ENCODE peak calls at places on chromosome 22, in ten cellular contexts. One of them, this sample, is unnamed.
A peak's percentile ranks its signal among the peaks of the same experiment; 100 is the strongest.

GRCh38 chr22:23542933-23543332 is 37.2 kb downstream of the IGLL1 start:
- DNase-seq in IMR-90: peak; percentile 49
- DNase-seq in endothelial cell of umbilical vein: peak; percentile 64
- DNase-seq in Peyer's patch: no peak
- DNase-seq in A549: no peak
- DNase-seq in spleen: no peak
- DNase-seq in breast epithelium: no peak
- DNase-seq in heart left ventricle: no peak
- DNase-seq in prostate gland: no peak
- DNase-seq in tibial nerve: no peak
- DNase-seq in this sample: no peak

GRCh38 chr22:33227791-33228190 is 169.6 kb upstream of the SYN3 start:
- DNase-seq in tibial nerve: no peak
- DNase-seq in spleen: no peak
- DNase-seq in heart left ventricle: no peak
- DNase-seq in endothelial cell of umbilical vein: no peak
- DNase-seq in A549: no peak
- DNase-seq in IMR-90: no peak
- DNase-seq in Peyer's patch: no peak
- DNase-seq in breast epithelium: no peak
- DNase-seq in prostate gland: no peak
- DNase-seq in this sample: no peak

GRCh38 chr22:25494774-25495173 is 69.7 kb upstream of the GRK3 start:
- DNase-seq in IMR-90: no peak
- DNase-seq in heart left ventricle: no peak
- DNase-seq in endothelial cell of umbilical vein: no peak
- DNase-seq in Peyer's patch: no peak
- DNase-seq in spleen: no peak
- DNase-seq in A549: no peak
- DNase-seq in prostate gland: no peak
- DNase-seq in breast epithelium: no peak
- DNase-seq in tibial nerve: no peak
- DNase-seq in this sample: peak; percentile 30

GRCh38 chr22:20988573-20989322 is 6.7 kb downstream of the LZTR1 start:
- DNase-seq in spleen: no peak
- DNase-seq in prostate gland: no peak
- DNase-seq in heart left ventricle: no peak
- DNase-seq in A549: no peak
- DNase-seq in endothelial cell of umbilical vein: no peak
- DNase-seq in breast epithelium: no peak
- DNase-seq in IMR-90: no peak
- DNase-seq in tibial nerve: no peak
- DNase-seq in Peyer's patch: no peak
- DNase-seq in this sample: no peak

GRCh38 chr22:27435839-27436581 is 365.5 kb downstream of the MN1 start:
- DNase-seq in IMR-90: peak; percentile 65
- DNase-seq in Peyer's patch: no peak
- DNase-seq in tibial nerve: no peak
- DNase-seq in prostate gland: no peak
- DNase-seq in endothelial cell of umbilical vein: peak; percentile 41
- DNase-seq in spleen: no peak
- DNase-seq in A549: no peak
- DNase-seq in heart left ventricle: peak; percentile 85
- DNase-seq in breast epithelium: no peak
- DNase-seq in this sample: no peak

GRCh38 chr22:35352214-35353111 is 28.4 kb upstream of the HMOX1 start:
- DNase-seq in A549: peak; percentile 30
- DNase-seq in spleen: peak; percentile 94
- DNase-seq in breast epithelium: no peak
- DNase-seq in heart left ventricle: peak; percentile 86
- DNase-seq in prostate gland: no peak
- DNase-seq in endothelial cell of umbilical vein: peak; percentile 46
- DNase-seq in Peyer's patch: no peak
- DNase-seq in tibial nerve: peak; percentile 54
- DNase-seq in IMR-90: no peak
- DNase-seq in this sample: no peak

GRCh38 chr22:42343551-42344081 is 73.2 kb upstream of the TCF20 start:
- DNase-seq in spleen: no peak
- DNase-seq in tibial nerve: no peak
- DNase-seq in prostate gland: no peak
- DNase-seq in breast epithelium: no peak
- DNase-seq in IMR-90: no peak
- DNase-seq in A549: no peak
- DNase-seq in heart left ventricle: no peak
- DNase-seq in endothelial cell of umbilical vein: no peak
- DNase-seq in Peyer's patch: no peak
- DNase-seq in this sample: peak; percentile 53

GRCh38 chr22:36386900-36387663 is 685 bp downstream of the MYH9 start:
- DNase-seq in tibial nerve: no peak
- DNase-seq in Peyer's patch: peak; percentile 92
- DNase-seq in breast epithelium: no peak
- DNase-seq in prostate gland: peak; percentile 44
- DNase-seq in heart left ventricle: peak; percentile 80
- DNase-seq in A549: no peak
- DNase-seq in spleen: peak; percentile 98
- DNase-seq in IMR-90: no peak
- DNase-seq in endothelial cell of umbilical vein: peak; percentile 30
- DNase-seq in this sample: no peak

GRCh38 chr22:49867303-49868250 is 13.9 kb downstream of the ZBED4 start:
- DNase-seq in tibial nerve: no peak
- DNase-seq in breast epithelium: no peak
- DNase-seq in heart left ventricle: no peak
- DNase-seq in endothelial cell of umbilical vein: no peak
- DNase-seq in A549: no peak
- DNase-seq in spleen: peak; percentile 40
- DNase-seq in prostate gland: no peak
- DNase-seq in IMR-90: no peak
- DNase-seq in Peyer's patch: no peak
- DNase-seq in this sample: no peak

GRCh38 chr22:27456696-27457503 is 344.7 kb downstream of the MN1 start:
- DNase-seq in spleen: no peak
- DNase-seq in Peyer's patch: no peak
- DNase-seq in A549: peak; percentile 44
- DNase-seq in endothelial cell of umbilical vein: peak; percentile 29
- DNase-seq in tibial nerve: no peak
- DNase-seq in prostate gland: no peak
- DNase-seq in heart left ventricle: no peak
- DNase-seq in breast epithelium: no peak
- DNase-seq in IMR-90: peak; percentile 93
- DNase-seq in this sample: no peak

GRCh38 chr22:43891360-43892182 is at the start of gene PNPLA5:
- DNase-seq in heart left ventricle: no peak
- DNase-seq in Peyer's patch: no peak
- DNase-seq in endothelial cell of umbilical vein: no peak
- DNase-seq in breast epithelium: no peak
- DNase-seq in prostate gland: no peak
- DNase-seq in IMR-90: peak; percentile 38
- DNase-seq in A549: no peak
- DNase-seq in spleen: peak; percentile 68
- DNase-seq in tibial nerve: no peak
- DNase-seq in this sample: no peak

GRCh38 chr22:17845790-17846189 is 71.5 kb upstream of the BID start:
- DNase-seq in spleen: no peak
- DNase-seq in IMR-90: no peak
- DNase-seq in endothelial cell of umbilical vein: no peak
- DNase-seq in breast epithelium: no peak
- DNase-seq in prostate gland: no peak
- DNase-seq in tibial nerve: no peak
- DNase-seq in A549: no peak
- DNase-seq in Peyer's patch: no peak
- DNase-seq in heart left ventricle: no peak
- DNase-seq in this sample: no peak

GRCh38 chr22:17258015-17258827 is 39.0 kb upstream of the ADA2 start:
- DNase-seq in spleen: peak; percentile 83
- DNase-seq in tibial nerve: no peak
- DNase-seq in Peyer's patch: peak; percentile 74
- DNase-seq in prostate gland: peak; percentile 74
- DNase-seq in breast epithelium: peak; percentile 49
- DNase-seq in IMR-90: no peak
- DNase-seq in endothelial cell of umbilical vein: no peak
- DNase-seq in A549: no peak
- DNase-seq in heart left ventricle: peak; percentile 44
- DNase-seq in this sample: peak; percentile 67

GRCh38 chr22:46723882-46724281 is 14.2 kb downstream of the CERK start:
- DNase-seq in spleen: no peak
- DNase-seq in Peyer's patch: no peak
- DNase-seq in A549: no peak
- DNase-seq in endothelial cell of umbilical vein: no peak
- DNase-seq in breast epithelium: no peak
- DNase-seq in IMR-90: no peak
- DNase-seq in tibial nerve: no peak
- DNase-seq in heart left ventricle: no peak
- DNase-seq in prostate gland: no peak
- DNase-seq in this sample: no peak

GRCh38 chr22:45552580-45553332 is 50.1 kb downstream of the FBLN1 start:
- DNase-seq in A549: no peak
- DNase-seq in spleen: no peak
- DNase-seq in Peyer's patch: peak; percentile 53
- DNase-seq in IMR-90: peak; percentile 96
- DNase-seq in breast epithelium: peak; percentile 59
- DNase-seq in heart left ventricle: peak; percentile 88
- DNase-seq in tibial nerve: peak; percentile 54
- DNase-seq in prostate gland: no peak
- DNase-seq in endothelial cell of umbilical vein: no peak
- DNase-seq in this sample: no peak

GRCh38 chr22:46233231-46233630 is 16.9 kb downstream of the CDPF1 start:
- DNase-seq in Peyer's patch: no peak
- DNase-seq in spleen: peak; percentile 76
- DNase-seq in breast epithelium: no peak
- DNase-seq in tibial nerve: peak; percentile 17
- DNase-seq in endothelial cell of umbilical vein: peak; percentile 21
- DNase-seq in heart left ventricle: peak; percentile 84
- DNase-seq in A549: no peak
- DNase-seq in IMR-90: peak; percentile 29
- DNase-seq in prostate gland: no peak
- DNase-seq in this sample: no peak

GRCh38 chr22:48702573-48703264 is 1125.0 kb downstream of the BRD1 start:
- DNase-seq in heart left ventricle: no peak
- DNase-seq in tibial nerve: peak; percentile 34
- DNase-seq in spleen: peak; percentile 67
- DNase-seq in Peyer's patch: no peak
- DNase-seq in endothelial cell of umbilical vein: no peak
- DNase-seq in breast epithelium: peak; percentile 87
- DNase-seq in A549: no peak
- DNase-seq in prostate gland: no peak
- DNase-seq in IMR-90: no peak
- DNase-seq in this sample: no peak
- TF ChIP-seq POLR2A in heart left ventricle: no peak
- TF ChIP-seq POLR2A in tibial nerve: no peak
- TF ChIP-seq POLR2A in spleen: no peak
- TF ChIP-seq POLR2A in Peyer's patch: no peak
- TF ChIP-seq POLR2A in endothelial cell of umbilical vein: no peak
- TF ChIP-seq POLR2A in breast epithelium: no peak
- TF ChIP-seq POLR2A in A549: no peak
- TF ChIP-seq POLR2A in prostate gland: no peak
- TF ChIP-seq POLR2A in IMR-90: no peak
- TF ChIP-seq POLR2A in this sample: no peak

GRCh38 chr22:38316340-38317236 is 645 bp downstream of the CSNK1E start:
- DNase-seq in A549: no peak
- DNase-seq in Peyer's patch: peak; percentile 79
- DNase-seq in tibial nerve: peak; percentile 56
- DNase-seq in spleen: peak; percentile 90
- DNase-seq in heart left ventricle: peak; percentile 66
- DNase-seq in IMR-90: peak; percentile 51
- DNase-seq in breast epithelium: peak; percentile 55
- DNase-seq in endothelial cell of umbilical vein: peak; percentile 70
- DNase-seq in prostate gland: peak; percentile 68
- DNase-seq in this sample: peak; percentile 61
- TF ChIP-seq POLR2A in A549: no peak
- TF ChIP-seq POLR2A in Peyer's patch: no peak
- TF ChIP-seq POLR2A in tibial nerve: no peak
- TF ChIP-seq POLR2A in spleen: no peak
- TF ChIP-seq POLR2A in heart left ventricle: peak; percentile 54
- TF ChIP-seq POLR2A in IMR-90: peak; percentile 69
- TF ChIP-seq POLR2A in breast epithelium: no peak
- TF ChIP-seq POLR2A in endothelial cell of umbilical vein: no peak
- TF ChIP-seq POLR2A in prostate gland: peak; percentile 64
- TF ChIP-seq POLR2A in this sample: no peak

DNA sequence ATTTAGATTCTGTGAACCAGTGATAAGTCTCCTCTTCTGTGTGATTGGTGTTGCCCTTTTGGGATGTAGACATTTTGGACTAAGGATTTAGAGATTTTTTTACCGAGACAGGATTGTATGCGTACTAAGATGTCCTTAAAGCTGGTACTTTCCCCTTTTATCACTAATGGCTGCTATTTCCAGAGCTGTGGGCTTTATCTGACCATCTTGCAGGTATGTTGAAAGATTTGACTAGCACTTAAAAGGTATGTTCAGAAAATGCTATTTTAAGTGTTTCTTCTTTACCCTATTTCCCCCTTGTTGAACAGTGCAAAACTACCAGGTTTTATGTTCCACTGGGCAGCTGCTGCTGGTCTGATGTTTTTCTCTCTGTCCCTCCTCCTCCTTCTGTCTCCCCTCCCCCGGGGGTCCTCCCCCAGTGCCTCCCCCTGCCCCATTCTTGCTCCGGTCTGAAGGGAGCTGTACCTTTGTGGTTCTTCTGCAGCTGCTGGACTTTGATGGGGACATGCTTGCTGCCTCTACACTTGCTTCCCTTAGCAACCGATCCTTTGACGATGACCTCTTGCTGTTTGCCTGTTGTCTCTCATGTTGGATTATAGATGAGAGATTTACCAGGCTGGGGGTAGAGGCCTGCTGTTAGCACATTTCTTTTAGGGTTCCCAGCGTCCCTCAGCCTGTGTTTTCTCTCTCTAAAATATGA is 59.6 kb downstream of the ZNRF3 start:
- DNase-seq in tibial nerve: no peak
- DNase-seq in IMR-90: no peak
- DNase-seq in heart left ventricle: no peak
- DNase-seq in A549: no peak
- DNase-seq in prostate gland: no peak
- DNase-seq in Peyer's patch: no peak
- DNase-seq in spleen: no peak
- DNase-seq in endothelial cell of umbilical vein: no peak
- DNase-seq in breast epithelium: no peak
- DNase-seq in this sample: no peak
- TF ChIP-seq POLR2A in tibial nerve: no peak
- TF ChIP-seq POLR2A in IMR-90: no peak
- TF ChIP-seq POLR2A in heart left ventricle: no peak
- TF ChIP-seq POLR2A in A549: no peak
- TF ChIP-seq POLR2A in prostate gland: no peak
- TF ChIP-seq POLR2A in Peyer's patch: no peak
- TF ChIP-seq POLR2A in spleen: no peak
- TF ChIP-seq POLR2A in endothelial cell of umbilical vein: no peak
- TF ChIP-seq POLR2A in breast epithelium: no peak
- TF ChIP-seq POLR2A in this sample: no peak

DNA sequence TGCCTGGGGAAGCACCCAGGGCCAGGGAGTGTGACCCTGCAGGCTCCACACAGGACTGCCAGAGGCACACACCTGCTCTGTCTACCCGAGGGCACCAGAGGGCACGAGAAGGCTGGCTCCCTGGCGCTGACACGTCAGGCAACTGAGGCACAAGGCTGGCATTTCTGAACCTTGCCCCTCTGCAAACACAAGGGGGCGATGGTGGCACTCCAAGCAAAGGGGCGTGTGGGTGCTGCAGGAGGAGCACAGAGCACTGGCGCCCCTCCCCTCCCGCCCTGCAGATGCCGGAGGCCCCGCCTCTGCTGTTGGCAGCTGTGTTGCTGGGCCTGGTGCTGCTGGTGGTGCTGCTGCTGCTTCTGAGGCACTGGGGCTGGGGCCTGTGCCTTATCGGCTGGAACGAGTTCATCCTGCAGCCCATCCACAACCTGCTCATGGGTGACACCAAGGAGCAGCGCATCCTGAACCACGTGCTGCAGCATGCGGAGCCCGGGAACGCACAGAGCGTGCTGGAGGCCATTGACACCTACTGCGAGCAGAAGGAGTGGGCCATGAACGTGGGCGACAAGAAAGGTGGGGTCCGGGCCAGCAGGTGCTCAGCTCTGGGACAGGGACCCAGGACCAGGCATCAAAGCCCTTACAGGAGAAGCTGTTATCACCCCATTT is 20.8 kb upstream of the TXNRD2 start:
- DNase-seq in A549: peak; percentile 47
- DNase-seq in prostate gland: peak; percentile 84
- DNase-seq in endothelial cell of umbilical vein: peak; percentile 75
- DNase-seq in breast epithelium: peak; percentile 82
- DNase-seq in heart left ventricle: peak; percentile 78
- DNase-seq in spleen: peak; percentile 80
- DNase-seq in IMR-90: peak; percentile 73
- DNase-seq in Peyer's patch: peak; percentile 92
- DNase-seq in tibial nerve: no peak
- DNase-seq in this sample: peak; percentile 89
- TF ChIP-seq POLR2A in A549: no peak
- TF ChIP-seq POLR2A in prostate gland: peak; percentile 41
- TF ChIP-seq POLR2A in endothelial cell of umbilical vein: no peak
- TF ChIP-seq POLR2A in breast epithelium: no peak
- TF ChIP-seq POLR2A in heart left ventricle: no peak
- TF ChIP-seq POLR2A in spleen: no peak
- TF ChIP-seq POLR2A in IMR-90: no peak
- TF ChIP-seq POLR2A in Peyer's patch: peak; percentile 31
- TF ChIP-seq POLR2A in tibial nerve: no peak
- TF ChIP-seq POLR2A in this sample: no peak

This sample was measured in GM12891.